ENCODE peak calls at places on chromosomes 3 and 15, in nine cellular contexts. V is NCI-H1105 treated with DMSO at 0.1 percent for 48 hours; W is A172; K is GM03348; U is tibial artery; Q is stimulated activated CD8-positive, alpha-beta memory T cell treated with anti-CD3 and anti-CD28 coated beads, Interleukin-2, amount 100 ng/mL, for 48 hours; M is stomach; Z is kidney; C is PC-3. D is an unnamed sample.

GRCh38 chr3:133393691-133394474 is 6.0 kb upstream of the BFSP2 start:
- DNase-seq in Z (no peak), U (no peak), W (no peak), C (no peak), Q (no peak), K (no peak), V (no peak), M (no peak), D (no peak)

GRCh38 chr15:37289109-37289765 is 188.9 kb upstream of the MEIS2 start:
- DNase-seq in U (no peak), Q (no peak), C (peak), M (no peak), K (peak), W (peak), V (no peak), Z (no peak), D (no peak)

GRCh38 chr3:42829628-42830436 is 20.6 kb downstream of the ACKR2 start:
- DNase-seq in Z (no peak), M (no peak), Q (no peak), C (peak), U (no peak), W (no peak), V (no peak), K (no peak), D (no peak)

GRCh38 chr3:139322346-139322745 is 21.5 kb upstream of the MRPS22 start:
- DNase-seq in C (no peak), U (no peak), Z (no peak), W (no peak), V (no peak), Q (no peak), M (no peak), K (no peak), D (no peak)

GRCh38 chr3:131714585-131715220 is 211.9 kb upstream of the MRPL3 start:
- DNase-seq in U (no peak), V (no peak), W (no peak), Q (no peak), C (no peak), M (no peak), Z (no peak), K (no peak), D (no peak)

GRCh38 chr15:63157891-63158431 is 684 bp upstream of the RPS27L start:
- DNase-seq in Q (no peak), K (peak), M (peak), C (peak), U (peak), V (peak), Z (no peak), W (peak), D (peak)

GRCh38 chr15:58378241-58379085 is 53.3 kb upstream of the LIPC start:
- DNase-seq in K (peak), U (no peak), M (no peak), C (peak), W (peak), Q (no peak), V (no peak), Z (no peak), D (no peak)

GRCh38 chr3:184234224-184234623 is 4.8 kb downstream of the VWA5B2 start:
- DNase-seq in W (peak), Q (no peak), U (no peak), V (no peak), C (peak), K (peak), Z (peak), M (peak), D (no peak)

GRCh38 chr3:89522168-89522567 is 414.7 kb downstream of the EPHA3 start:
- DNase-seq in Q (no peak), U (no peak), C (no peak), M (no peak), V (no peak), Z (no peak), W (no peak), K (no peak), D (no peak)

D was measured in transverse colon.